ENCODE peak calls at places on chromosomes 7 and 10, in seven cellular contexts. P, M, L, W, A, V and U are unnamed samples.

GRCh38 chr10:24465124-24465874 is 256.4 kb downstream of the KIAA1217 start:
- DNase-seq in P (no peak), M (peak; percentile 93), L (no peak), W (no peak), A (no peak), V (no peak), U (no peak)

GRCh38 chr10:98485959-98486358 is 39.2 kb upstream of the HPS1 start:
- DNase-seq in P (no peak), M (no peak), L (no peak), W (peak; percentile 6), A (no peak), V (no peak), U (no peak)

GRCh38 chr7:70069977-70070376 is 471.7 kb downstream of the AUTS2 start:
- DNase-seq in P (no peak), M (no peak), L (no peak), W (no peak), A (no peak), V (no peak), U (no peak)

GRCh38 chr10:19958787-19959186 is 142.6 kb downstream of the PLXDC2 start:
- DNase-seq in P (no peak), M (no peak), L (no peak), W (no peak), A (no peak), V (no peak), U (no peak)

GRCh38 chr7:127792528-127793342 is 140.7 kb downstream of the SND1 start:
- DNase-seq in P (no peak), M (no peak), L (no peak), W (peak; percentile 91), A (peak; percentile 41), V (peak; percentile 33), U (no peak)

GRCh38 chr7:70355591-70356323 is 757.5 kb downstream of the AUTS2 start:
- DNase-seq in P (no peak), M (no peak), L (no peak), W (peak; percentile 10), A (no peak), V (no peak), U (no peak)

GRCh38 chr10:50152792-50153272 is 85.1 kb downstream of the WASHC2A start:
- DNase-seq in P (peak; percentile 15), M (no peak), L (peak; percentile 38), W (peak; percentile 80), A (peak; percentile 33), V (no peak), U (peak; percentile 54)

GRCh38 chr7:13107291-13107690 is 419.9 kb downstream of the ARL4A start:
- DNase-seq in P (no peak), M (no peak), L (no peak), W (no peak), A (no peak), V (no peak), U (no peak)

GRCh38 chr7:45112648-45113047 is 1.2 kb upstream of the TBRG4 start:
- DNase-seq in P (no peak), M (peak; percentile 50), L (no peak), W (no peak), A (no peak), V (no peak), U (no peak)
- H3K4me3 ChIP-seq in P (peak overlapping the region; percentile 73), M (peak overlapping the region; percentile 88), L (no peak overlapping the region), W (peak overlapping the region; percentile 99), A (no peak overlapping the region), V (peak overlapping the region; percentile 70), U (no peak overlapping the region)

GRCh38 chr10:6072215-6072941 is 10.2 kb upstream of the IL2RA start:
- DNase-seq in P (no peak), M (no peak), L (no peak), W (no peak), A (no peak), V (no peak), U (no peak)
- H3K4me3 ChIP-seq in P (no peak overlapping the region), M (no peak overlapping the region), L (no peak overlapping the region), W (no peak overlapping the region), A (no peak overlapping the region), V (no peak overlapping the region), U (no peak overlapping the region)

GRCh38 chr7:134859783-134860182 is 80.3 kb downstream of the CALD1 start:
- DNase-seq in P (no peak), M (no peak), L (no peak), W (no peak), A (no peak), V (no peak), U (no peak)

GRCh38 chr7:134870156-134870555 is 90.7 kb downstream of the CALD1 start:
- DNase-seq in P (no peak), M (no peak), L (no peak), W (no peak), A (no peak), V (no peak), U (no peak)

GRCh38 chr7:134870781-134871180 is 91.3 kb downstream of the CALD1 start:
- DNase-seq in P (no peak), M (no peak), L (no peak), W (no peak), A (no peak), V (no peak), U (no peak)

GRCh38 chr7:134866581-134866980 is 87.1 kb downstream of the CALD1 start:
- DNase-seq in P (no peak), M (peak; percentile 72), L (no peak), W (peak; percentile 32), A (no peak), V (no peak), U (no peak)

DNA sequence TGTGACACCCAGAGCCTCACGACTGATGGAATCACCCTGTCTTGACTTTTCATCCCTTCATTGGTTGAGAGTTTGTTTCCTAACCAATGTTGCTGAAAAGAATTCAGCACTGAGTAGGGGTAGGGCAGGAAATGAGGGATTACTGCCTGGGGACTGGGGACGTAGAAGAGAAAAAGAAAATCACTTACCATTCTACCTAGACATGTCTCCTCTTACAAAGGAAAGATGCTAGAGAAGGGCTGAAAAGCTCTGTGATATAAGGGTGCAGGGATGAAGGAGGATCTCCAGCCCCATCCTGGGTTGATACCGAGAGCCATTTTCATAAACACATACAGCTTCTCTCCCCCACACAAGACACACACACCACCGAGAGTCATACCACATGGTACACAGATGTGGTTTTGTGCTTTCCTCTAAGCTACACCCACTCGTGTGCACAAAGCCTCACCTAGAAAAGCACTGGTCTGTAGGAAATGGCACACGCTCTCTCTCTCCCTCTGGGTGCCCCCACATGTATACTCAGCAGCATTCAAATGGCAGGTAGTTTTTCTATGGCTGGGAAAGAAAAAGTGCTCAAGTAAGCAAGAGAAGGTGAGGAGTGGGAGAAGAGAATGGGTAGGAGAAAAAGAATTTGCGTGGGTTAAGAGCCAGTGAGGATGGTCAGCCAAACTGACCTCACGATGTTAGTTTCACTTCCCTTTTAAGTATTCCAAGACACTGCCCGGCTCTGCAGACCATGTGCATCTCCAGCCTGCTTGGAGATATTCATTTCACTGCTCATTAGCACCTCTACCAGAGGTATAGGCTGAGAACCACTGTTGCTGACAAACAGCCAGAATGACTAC is 85.8 kb downstream of the CALD1 start:
- DNase-seq in P (no peak), M (peak; percentile 64), L (no peak), W (peak; percentile 54), A (no peak), V (no peak), U (no peak)
- H3K4me3 ChIP-seq in P (peak overlapping the region; percentile 52), M (peak overlapping the region; percentile 32), L (peak overlapping the region; percentile 28), W (no peak overlapping the region), A (no peak overlapping the region), V (peak overlapping the region; percentile 6), U (no peak overlapping the region)

GRCh38 chr10:29791773-29792172 is 157.0 kb upstream of the SVIL start:
- DNase-seq in P (no peak), M (no peak), L (no peak), W (no peak), A (no peak), V (no peak), U (no peak)

GRCh38 chr10:29797616-29798015 is 162.8 kb upstream of the SVIL start:
- DNase-seq in P (no peak), M (no peak), L (no peak), W (no peak), A (no peak), V (no peak), U (no peak)

GRCh38 chr10:29794776-29795635 is 160.2 kb upstream of the SVIL start:
- DNase-seq in P (no peak), M (no peak), L (no peak), W (no peak), A (no peak), V (no peak), U (no peak)

GRCh38 chr10:29798876-29799690 is 164.3 kb upstream of the SVIL start:
- DNase-seq in P (no peak), M (no peak), L (no peak), W (no peak), A (no peak), V (no peak), U (no peak)

DNA sequence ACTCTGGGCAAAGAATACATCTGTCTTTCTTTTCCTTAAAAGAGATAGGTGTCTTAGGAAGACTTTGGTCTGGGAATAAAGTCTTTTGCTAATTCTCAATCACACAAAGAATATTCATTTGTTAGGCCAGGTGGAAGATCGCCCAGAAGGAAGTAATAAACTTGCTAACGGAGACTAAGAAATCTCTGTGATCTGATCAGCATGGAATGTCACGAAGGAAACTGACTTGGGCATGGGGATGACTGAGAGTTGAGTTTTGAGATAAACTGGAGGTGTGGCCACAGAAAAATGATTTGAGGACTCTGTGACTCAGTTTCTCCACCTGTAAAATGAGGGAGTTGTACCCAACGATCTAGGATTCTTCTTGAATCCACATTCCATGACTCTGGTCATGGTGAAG is 161.1 kb upstream of the SVIL start:
- DNase-seq in P (no peak), M (no peak), L (no peak), W (no peak), A (no peak), V (no peak), U (no peak)
- H3K4me3 ChIP-seq in P (no peak overlapping the region), M (no peak overlapping the region), L (no peak overlapping the region), W (no peak overlapping the region), A (no peak overlapping the region), V (no peak overlapping the region), U (no peak overlapping the region)

DNA sequence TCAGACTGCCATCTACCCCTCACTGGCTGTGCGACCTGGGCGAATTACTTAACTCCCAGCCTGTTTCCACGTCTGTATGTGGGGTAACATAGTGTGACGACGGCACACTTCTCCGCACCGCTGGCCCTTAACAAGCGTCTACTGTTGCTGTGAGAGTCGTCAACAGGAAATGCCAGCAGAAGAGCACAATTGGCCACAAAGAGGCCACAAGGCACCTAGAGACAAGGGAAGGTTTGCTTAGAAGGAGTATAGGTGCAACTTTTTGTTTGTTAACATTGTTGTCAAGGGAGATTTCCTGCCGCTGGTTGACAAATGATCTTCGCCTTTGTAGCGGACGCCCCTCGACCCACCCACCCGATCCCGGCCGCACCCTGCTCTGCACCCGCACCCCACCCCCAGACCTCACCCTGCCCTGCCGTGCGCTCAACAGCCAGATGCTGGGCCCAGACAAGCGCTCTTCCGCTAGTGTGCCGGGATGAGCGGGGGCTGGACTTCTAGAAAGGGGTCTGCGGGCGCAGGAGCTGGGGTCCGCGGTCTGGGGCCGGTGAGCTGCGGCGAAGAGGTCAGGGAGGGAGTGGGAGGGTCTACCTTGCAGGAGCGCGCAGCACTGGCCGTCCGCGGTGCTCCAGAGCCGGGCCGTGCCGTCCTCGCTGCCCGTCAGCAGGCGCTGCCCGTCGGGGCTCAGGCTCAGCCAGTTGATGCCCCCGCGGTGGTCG is 841 bp downstream of the WDR86 start:
- DNase-seq in P (no peak), M (no peak), L (no peak), W (peak; percentile 79), A (no peak), V (no peak), U (no peak)
- H3K4me3 ChIP-seq in P (peak overlapping the region; percentile 68), M (no peak overlapping the region), L (peak overlapping the region; percentile 53), W (peak overlapping the region; percentile 92), A (no peak overlapping the region), V (no peak overlapping the region), U (no peak overlapping the region)